ENCODE peak calls at places on chromosomes 4 and X, in nine cellular contexts. One of them, this sample, is unnamed.
A peak's percentile ranks its signal among the peaks of the same experiment; 100 is the strongest.

GRCh38 chrX:1427756-1428155 is 25.0 kb downstream of the ASMTL start:
- DNase-seq in left ventricle myocardium superior: peak; percentile 22
- DNase-seq in lower lobe of right lung: peak; percentile 43
- DNase-seq in foreskin fibroblast: no peak
- DNase-seq in activated T-cell treated with anti-CD3 and anti-CD28 coated beads for 1 hour: no peak
- DNase-seq in kidney glomerular epithelial cell: no peak
- DNase-seq in fibroblast of the aortic adventitia: no peak
- DNase-seq in endothelial cell of umbilical vein: no peak
- DNase-seq in naive thymus-derived CD4-positive, alpha-beta T cell: no peak
- DNase-seq in this sample: no peak

GRCh38 chrX:136767104-136767941 is 13.4 kb downstream of the ARHGEF6 start:
- DNase-seq in naive thymus-derived CD4-positive, alpha-beta T cell: peak; percentile 35
- DNase-seq in kidney glomerular epithelial cell: no peak
- DNase-seq in activated T-cell treated with anti-CD3 and anti-CD28 coated beads for 1 hour: peak; percentile 20
- DNase-seq in fibroblast of the aortic adventitia: peak; percentile 39
- DNase-seq in lower lobe of right lung: peak; percentile 79
- DNase-seq in foreskin fibroblast: peak; percentile 76
- DNase-seq in left ventricle myocardium superior: peak; percentile 81
- DNase-seq in endothelial cell of umbilical vein: peak; percentile 45
- DNase-seq in this sample: no peak

GRCh38 chr4:81504685-81505598 is 33.2 kb upstream of the RASGEF1B start:
- DNase-seq in activated T-cell treated with anti-CD3 and anti-CD28 coated beads for 1 hour: peak; percentile 43
- DNase-seq in fibroblast of the aortic adventitia: no peak
- DNase-seq in naive thymus-derived CD4-positive, alpha-beta T cell: peak; percentile 79
- DNase-seq in lower lobe of right lung: peak; percentile 84
- DNase-seq in left ventricle myocardium superior: peak; percentile 70
- DNase-seq in kidney glomerular epithelial cell: no peak
- DNase-seq in foreskin fibroblast: no peak
- DNase-seq in endothelial cell of umbilical vein: peak; percentile 9
- DNase-seq in this sample: no peak

GRCh38 chr4:94274912-94275311 is 67.2 kb downstream of the SMARCAD1 start:
- DNase-seq in lower lobe of right lung: no peak
- DNase-seq in endothelial cell of umbilical vein: no peak
- DNase-seq in activated T-cell treated with anti-CD3 and anti-CD28 coated beads for 1 hour: no peak
- DNase-seq in foreskin fibroblast: peak; percentile 27
- DNase-seq in fibroblast of the aortic adventitia: peak; percentile 25
- DNase-seq in naive thymus-derived CD4-positive, alpha-beta T cell: no peak
- DNase-seq in left ventricle myocardium superior: no peak
- DNase-seq in kidney glomerular epithelial cell: no peak
- DNase-seq in this sample: no peak

GRCh38 chr4:98659741-98660507 is 1.5 kb upstream of the TSPAN5 start:
- DNase-seq in fibroblast of the aortic adventitia: peak; percentile 33
- DNase-seq in naive thymus-derived CD4-positive, alpha-beta T cell: no peak
- DNase-seq in activated T-cell treated with anti-CD3 and anti-CD28 coated beads for 1 hour: no peak
- DNase-seq in foreskin fibroblast: peak; percentile 56
- DNase-seq in lower lobe of right lung: no peak
- DNase-seq in endothelial cell of umbilical vein: peak; percentile 46
- DNase-seq in kidney glomerular epithelial cell: peak; percentile 53
- DNase-seq in left ventricle myocardium superior: no peak
- DNase-seq in this sample: no peak

GRCh38 chr4:147782087-147782781 is 50.3 kb downstream of the ARHGAP10 start:
- DNase-seq in endothelial cell of umbilical vein: peak; percentile 30
- DNase-seq in activated T-cell treated with anti-CD3 and anti-CD28 coated beads for 1 hour: no peak
- DNase-seq in kidney glomerular epithelial cell: no peak
- DNase-seq in left ventricle myocardium superior: no peak
- DNase-seq in foreskin fibroblast: peak; percentile 59
- DNase-seq in lower lobe of right lung: no peak
- DNase-seq in naive thymus-derived CD4-positive, alpha-beta T cell: no peak
- DNase-seq in fibroblast of the aortic adventitia: peak; percentile 21
- DNase-seq in this sample: no peak

GRCh38 chr4:109160494-109160893 is 142.0 kb downstream of the COL25A1 start:
- DNase-seq in naive thymus-derived CD4-positive, alpha-beta T cell: no peak
- DNase-seq in fibroblast of the aortic adventitia: no peak
- DNase-seq in endothelial cell of umbilical vein: no peak
- DNase-seq in left ventricle myocardium superior: no peak
- DNase-seq in foreskin fibroblast: no peak
- DNase-seq in activated T-cell treated with anti-CD3 and anti-CD28 coated beads for 1 hour: no peak
- DNase-seq in lower lobe of right lung: no peak
- DNase-seq in kidney glomerular epithelial cell: no peak
- DNase-seq in this sample: no peak

GRCh38 chrX:147900349-147900748 is 11.4 kb upstream of the FMR1 start:
- DNase-seq in foreskin fibroblast: no peak
- DNase-seq in lower lobe of right lung: no peak
- DNase-seq in endothelial cell of umbilical vein: no peak
- DNase-seq in activated T-cell treated with anti-CD3 and anti-CD28 coated beads for 1 hour: no peak
- DNase-seq in fibroblast of the aortic adventitia: no peak
- DNase-seq in kidney glomerular epithelial cell: no peak
- DNase-seq in naive thymus-derived CD4-positive, alpha-beta T cell: no peak
- DNase-seq in left ventricle myocardium superior: no peak
- DNase-seq in this sample: no peak

GRCh38 chr4:108433832-108434231 is 186.5 kb upstream of the RPL34 start:
- DNase-seq in kidney glomerular epithelial cell: no peak
- DNase-seq in fibroblast of the aortic adventitia: peak; percentile 69
- DNase-seq in endothelial cell of umbilical vein: no peak
- DNase-seq in naive thymus-derived CD4-positive, alpha-beta T cell: peak; percentile 49
- DNase-seq in foreskin fibroblast: peak; percentile 77
- DNase-seq in activated T-cell treated with anti-CD3 and anti-CD28 coated beads for 1 hour: peak; percentile 11
- DNase-seq in left ventricle myocardium superior: no peak
- DNase-seq in lower lobe of right lung: no peak
- DNase-seq in this sample: no peak